ENCODE peak calls at places on chromosomes 3 and 15, in eight cellular contexts. O, W, X, Q, L, A, B and N are unnamed samples. For H3K36me3, the result is how much of the 10 kb centered on the place peaks cover.

GRCh38 chr3:184620799-184621119 is 59.2 kb downstream of the EPHB3 start:
- DNase-seq in X (no peak), B (no peak), O (no peak), W (no peak), Q (no peak), L (no peak), A (no peak), N (no peak)

GRCh38 chr3:182912476-182912875 is 67.9 kb downstream of the DCUN1D1 start:
- DNase-seq in W (no peak), A (no peak), O (no peak), X (no peak), Q (no peak), B (no peak), L (no peak), N (no peak)

GRCh38 chr3:193987186-193987585 is 148.8 kb upstream of the HES1 start:
- DNase-seq in A (peak), L (no peak), O (no peak), Q (no peak), X (no peak), B (no peak), W (no peak), N (no peak)

GRCh38 chr3:72203613-72204349 is 418.8 kb upstream of the PROK2 start:
- DNase-seq in A (no peak), Q (no peak), B (no peak), W (no peak), L (no peak), X (peak), O (no peak), N (no peak)

GRCh38 chr3:147030274-147030673 is 376.1 kb downstream of the ZIC4 start:
- DNase-seq in O (no peak), L (no peak), A (peak), B (no peak), Q (no peak), W (no peak), X (no peak), N (no peak)

GRCh38 chr3:4758957-4759656 is 220.1 kb upstream of the BHLHE40 start:
- DNase-seq in O (no peak), B (no peak), L (no peak), A (no peak), X (no peak), W (no peak), Q (no peak), N (no peak)

GRCh38 chr3:127690106-127690505 is 17.4 kb downstream of the ABTB1 start:
- DNase-seq in X (peak), B (no peak), L (no peak), Q (no peak), O (peak), A (peak), W (peak), N (peak)

GRCh38 chr3:144556392-144556791 is 584.8 kb downstream of the DIPK2A start:
- DNase-seq in L (no peak), X (no peak), B (no peak), Q (no peak), W (no peak), O (no peak), A (peak), N (no peak)

GRCh38 chr3:64141476-64141875 is 83.8 kb downstream of the PRICKLE2 start:
- DNase-seq in O (no peak), A (peak), L (no peak), W (no peak), B (no peak), Q (no peak), X (no peak), N (no peak)

GRCh38 chr15:77010842-77011241 is 15.9 kb downstream of the PSTPIP1 start:
- DNase-seq in O (no peak), B (no peak), A (no peak), X (no peak), Q (no peak), L (peak), W (peak), N (no peak)

DNA sequence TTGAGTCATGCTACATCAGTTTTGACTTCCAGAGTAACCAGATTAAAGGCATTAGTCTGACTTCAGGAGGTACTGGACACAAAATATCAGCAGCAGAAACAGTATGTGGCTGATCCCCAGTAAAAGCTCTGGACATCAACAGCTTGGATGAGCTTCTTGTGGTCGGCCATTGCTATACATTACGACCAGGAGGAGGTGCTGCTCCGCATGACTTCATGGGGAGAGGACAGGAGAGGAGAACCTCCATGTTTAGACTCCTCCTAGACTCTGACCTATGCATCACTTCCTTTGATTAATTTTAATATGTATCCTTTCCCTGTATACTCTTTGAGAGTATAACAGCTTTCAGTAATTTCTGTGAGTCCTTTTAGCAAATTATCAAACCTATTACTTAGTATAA is 285.6 kb upstream of the ARHGEF26 start:
- DNase-seq in Q (no peak), X (peak), L (no peak), O (no peak), A (no peak), W (no peak), B (no peak), N (no peak)
- TF ChIP-seq CTCF in Q (peak), X (peak), L (no peak), O (no peak), A (no peak), W (no peak), B (peak), N (no peak)

DNA sequence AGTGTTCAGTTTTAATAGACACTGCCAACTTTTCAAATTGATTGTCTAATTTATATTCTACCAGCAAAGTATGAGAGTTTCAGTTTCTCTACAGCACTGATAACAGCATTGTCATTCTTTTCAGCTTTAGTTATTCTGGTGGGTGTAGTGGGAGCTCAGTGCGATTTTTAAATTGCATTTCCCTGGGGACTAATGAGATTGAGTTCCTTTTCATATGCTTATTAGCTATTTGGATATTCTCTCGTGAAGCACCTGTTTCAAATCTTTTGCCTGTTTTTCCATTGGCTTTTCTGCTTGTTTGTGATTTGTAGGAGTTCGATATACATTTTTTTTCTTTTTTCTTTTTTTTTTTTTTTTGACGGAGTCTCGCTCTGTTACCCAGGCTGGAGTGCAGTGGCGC is 18.8 kb upstream of the IDH2 start:
- DNase-seq in L (no peak), B (no peak), X (no peak), Q (no peak), A (no peak), W (no peak), O (no peak), N (no peak)
- H3K4me3 ChIP-seq in L (no peak), B (no peak), X (no peak), Q (no peak), A (no peak), W (no peak), O (no peak), N (no peak)

GRCh38 chr15:57237676-57238075 is 138.6 kb upstream of the CGNL1 start:
- DNase-seq in B (no peak), X (no peak), Q (no peak), A (no peak), L (no peak), W (no peak), O (no peak), N (no peak)

GRCh38 chr15:57236561-57237281 is 139.6 kb upstream of the CGNL1 start:
- DNase-seq in L (no peak), B (no peak), Q (no peak), W (no peak), X (no peak), A (no peak), O (no peak), N (no peak)

GRCh38 chr15:57235186-57235585 is 141.1 kb upstream of the CGNL1 start:
- DNase-seq in Q (no peak), A (no peak), W (no peak), B (no peak), X (no peak), O (no peak), L (no peak), N (no peak)

GRCh38 chr15:57235865-57236264 is 140.4 kb upstream of the CGNL1 start:
- DNase-seq in W (no peak), X (no peak), L (no peak), A (peak), B (no peak), O (no peak), Q (no peak), N (no peak)

DNA sequence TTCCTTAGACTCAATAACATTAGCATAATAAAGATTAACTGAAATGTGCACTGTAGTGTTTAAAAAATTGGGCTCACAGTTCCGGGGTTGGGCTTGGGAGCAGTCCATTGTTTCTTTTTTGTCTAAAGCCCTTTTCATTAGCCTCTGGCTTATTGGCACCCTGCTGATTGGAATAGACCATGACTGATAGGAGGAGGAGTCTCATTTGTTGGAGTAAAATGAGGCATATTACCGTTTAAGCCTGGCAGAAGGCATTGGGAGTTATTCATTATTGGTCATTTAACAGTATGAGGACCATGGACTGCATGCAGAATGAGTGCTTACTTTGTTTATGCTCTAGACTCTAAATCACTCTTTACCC is 139.0 kb upstream of the CGNL1 start:
- DNase-seq in X (no peak), O (no peak), A (no peak), W (no peak), Q (no peak), L (no peak), B (no peak), N (no peak)
- H3K36me3 ChIP-seq in X (half or more), O (under half), A (under half), W (under half), Q (under half), L (under half), B (under half), N (under half)

DNA sequence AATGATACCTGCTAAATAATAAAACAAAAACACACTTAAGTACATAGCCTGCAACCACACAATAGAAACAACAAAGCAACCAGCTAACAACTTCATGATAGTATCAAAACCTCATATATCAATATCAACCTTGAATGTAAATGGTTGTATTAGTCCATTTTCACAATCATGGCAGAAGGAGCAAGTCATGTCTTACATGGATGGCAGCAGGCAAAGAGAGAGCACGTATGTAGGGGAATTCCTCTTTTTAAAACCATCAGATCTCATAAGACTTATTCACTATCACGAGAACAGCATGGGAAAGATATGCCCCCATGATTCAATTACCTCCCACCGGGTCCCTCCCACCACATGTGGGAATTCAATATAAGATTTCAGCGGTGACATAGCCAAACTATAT is 44.5 kb upstream of the PTX3 start:
- DNase-seq in O (no peak), X (no peak), A (no peak), W (no peak), L (no peak), Q (no peak), B (no peak), N (no peak)
- TF ChIP-seq CTCF in O (no peak), X (no peak), A (no peak), W (no peak), L (no peak), Q (no peak), B (no peak), N (no peak)

GRCh38 chr3:46955801-46956259 is 20.7 kb downstream of the CCDC12 start:
- DNase-seq in L (peak), Q (no peak), X (no peak), O (no peak), A (no peak), W (no peak), B (no peak), N (no peak)

GRCh38 chr3:46952813-46953212 is 23.7 kb downstream of the CCDC12 start:
- DNase-seq in A (no peak), X (no peak), B (no peak), O (no peak), L (no peak), Q (no peak), W (no peak), N (no peak)

GRCh38 chr3:46953265-46954010 is 23.1 kb downstream of the CCDC12 start:
- DNase-seq in A (no peak), X (no peak), B (no peak), W (no peak), Q (no peak), L (peak), O (no peak), N (no peak)

GRCh38 chr3:46955157-46955556 is 21.4 kb downstream of the CCDC12 start:
- DNase-seq in A (no peak), X (no peak), B (no peak), Q (no peak), O (no peak), W (no peak), L (peak), N (no peak)

DNA sequence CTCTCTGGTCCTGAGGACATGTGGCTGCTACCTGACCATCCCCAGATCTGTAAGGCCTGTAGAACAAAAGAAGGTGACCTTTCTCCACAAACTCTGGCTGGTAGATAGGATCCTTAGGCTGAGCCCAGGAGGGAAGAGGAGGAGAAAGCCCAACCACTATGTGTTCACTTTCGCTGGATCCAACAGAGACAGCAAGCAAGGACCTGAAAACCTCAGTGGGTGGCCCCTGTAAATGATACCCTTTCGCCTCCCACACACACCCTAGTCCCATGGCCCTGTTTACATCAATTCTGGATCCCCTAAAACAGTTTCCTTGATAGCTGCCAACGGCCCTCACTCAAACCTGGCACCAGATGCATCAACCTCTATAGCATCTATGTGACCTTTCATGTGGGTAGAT is 22.4 kb downstream of the CCDC12 start:
- DNase-seq in X (no peak), A (no peak), L (no peak), O (no peak), Q (no peak), B (no peak), W (no peak), N (no peak)
- H3K4me3 ChIP-seq in X (no peak), A (no peak), L (no peak), O (no peak), Q (no peak), B (no peak), W (no peak), N (no peak)

DNA sequence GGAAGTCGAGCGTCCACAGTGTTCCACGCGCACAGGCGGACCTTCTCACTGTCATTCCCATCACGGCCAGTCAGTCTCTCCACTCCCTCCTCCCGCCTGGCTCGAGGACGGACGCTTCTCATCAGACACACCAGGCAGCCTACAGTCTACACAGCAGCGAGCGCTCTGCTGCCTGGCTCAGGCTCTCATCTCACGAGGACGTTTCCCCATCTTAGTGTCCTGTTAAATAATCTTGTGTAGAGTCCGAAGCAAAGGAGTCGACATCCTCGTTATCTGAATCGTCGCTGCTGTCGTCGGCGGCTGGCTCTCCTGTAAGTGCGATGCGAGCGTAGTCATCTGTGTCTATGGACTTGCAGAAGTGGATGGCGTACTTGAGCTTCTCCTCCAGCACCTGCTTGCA is 12.4 kb upstream of the OCA2 start:
- DNase-seq in L (no peak), A (no peak), W (no peak), B (no peak), Q (no peak), O (no peak), X (peak), N (peak)
- H3K36me3 ChIP-seq in L (under half), A (under half), W (half or more), B (under half), Q (under half), O (half or more), X (half or more), N (under half)

DNA sequence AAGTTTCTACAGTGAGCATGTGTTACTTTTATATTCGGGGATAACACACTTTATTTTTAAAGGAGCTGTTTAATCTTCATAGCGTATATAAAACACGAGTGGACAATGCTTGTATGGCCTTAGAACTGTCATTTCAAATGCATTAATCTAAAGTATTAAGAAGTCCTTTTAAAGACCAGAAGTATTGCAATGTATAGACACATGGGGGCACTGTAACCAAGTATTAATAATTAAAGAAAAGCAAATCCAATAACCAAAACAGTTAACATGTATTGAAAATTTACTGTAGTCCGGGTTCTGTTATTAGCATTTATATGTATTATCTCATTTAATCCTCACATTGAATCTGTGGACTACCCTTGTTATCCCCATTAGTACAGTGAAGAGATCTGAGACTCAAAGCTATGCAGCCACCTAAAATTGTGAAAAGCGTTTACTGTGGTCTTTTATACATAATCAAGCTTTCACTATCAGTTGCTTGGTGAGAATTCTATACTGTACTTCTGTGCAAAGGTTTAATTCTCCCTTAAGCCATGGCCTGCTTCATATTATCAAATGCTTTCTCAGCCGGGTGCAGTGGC is 10.1 kb downstream of the ARL14 start:
- DNase-seq in X (no peak), L (no peak), W (no peak), B (no peak), Q (no peak), O (no peak), A (no peak), N (no peak)
- TF ChIP-seq CTCF in X (peak), L (no peak), W (peak), B (peak), Q (peak), O (peak), A (peak), N (no peak)

GRCh38 chr3:141380279-141380678 is 12.0 kb downstream of the ZBTB38 start:
- DNase-seq in Q (no peak), O (no peak), L (no peak), W (no peak), B (no peak), A (no peak), X (no peak), N (no peak)
- H3K4me3 ChIP-seq in Q (no peak), O (no peak), L (no peak), W (no peak), B (no peak), A (no peak), X (no peak), N (no peak)